ENCODE peak calls at places on chromosomes 3 and 15, in eight cellular contexts. V is GM20000; F is pulmonary artery endothelial cell; N is T follicular helper cell; A is AG09309; E is activated naive CD4-positive, alpha-beta T cell treated with anti-CD3 and anti-CD28 coated beads, Interleukin-2, amount 10 ng/mL, durations not matched to agents 7 days and 5 days; H is stimulated activated CD4-positive, alpha-beta T cell treated with anti-CD3 and anti-CD28 coated beads, Interleukin-2, amount 100 ng/mL, for 24 hours; I is Panc1. G is an unnamed sample.

GRCh38 chr15:47356297-47356696 is 361.0 kb upstream of the SEMA6D start:
- DNase-seq in F (no peak), E (no peak), V (no peak), N (no peak), A (no peak), H (no peak), I (no peak), G (no peak)

GRCh38 chr3:39232859-39233258 is 40.5 kb upstream of the XIRP1 start:
- DNase-seq in V (no peak), N (no peak), H (no peak), F (no peak), I (no peak), E (no peak), A (no peak), G (no peak)

GRCh38 chr3:52873433-52874159 is 23.8 kb downstream of the STIMATE start:
- DNase-seq in E (no peak), N (no peak), V (no peak), F (no peak), H (no peak), I (no peak), A (peak; percentile 67), G (peak; percentile 69)

GRCh38 chr3:188327433-188327832 is 173.5 kb downstream of the LPP start:
- DNase-seq in N (no peak), F (no peak), E (no peak), A (no peak), H (no peak), V (no peak), I (no peak), G (no peak)

GRCh38 chr3:56468184-56469106 is at the start of gene ERC2:
- DNase-seq in H (no peak), E (no peak), I (no peak), V (no peak), A (no peak), F (no peak), N (no peak), G (peak; percentile 38)

GRCh38 chr3:123661973-123662372 is 77.1 kb upstream of the HACD2 start:
- DNase-seq in I (no peak), A (no peak), V (no peak), N (no peak), E (no peak), F (no peak), H (no peak), G (no peak)

GRCh38 chr3:188154758-188155574 is 1.0 kb downstream of the LPP start:
- DNase-seq in E (no peak), F (no peak), A (no peak), H (peak; percentile 16), V (no peak), N (no peak), I (no peak), G (no peak)

GRCh38 chr3:169453256-169454059 is 210.1 kb downstream of the MECOM start:
- DNase-seq in V (no peak), I (no peak), N (no peak), E (no peak), A (no peak), F (no peak), H (no peak), G (no peak)

GRCh38 chr15:99345242-99345641 is 94.0 kb downstream of the LRRC28 start:
- DNase-seq in V (no peak), H (no peak), I (no peak), E (no peak), N (no peak), A (no peak), F (no peak), G (no peak)

GRCh38 chr3:148147896-148148295 is 549.8 kb upstream of the AGTR1 start:
- DNase-seq in F (no peak), I (no peak), N (no peak), A (no peak), E (no peak), V (no peak), H (no peak), G (no peak)

GRCh38 chr3:97804471-97804870 is 17.3 kb upstream of the CRYBG3 start:
- DNase-seq in V (no peak), A (no peak), I (no peak), N (no peak), H (no peak), F (no peak), E (no peak), G (no peak)

GRCh38 chr3:64316971-64317370 is 91.7 kb upstream of the PRICKLE2 start:
- DNase-seq in E (no peak), F (no peak), I (no peak), H (no peak), V (no peak), N (no peak), A (no peak), G (no peak)

GRCh38 chr3:81894598-81894997 is 133.2 kb upstream of the GBE1 start:
- DNase-seq in E (no peak), I (no peak), V (no peak), H (no peak), A (no peak), F (no peak), N (no peak), G (no peak)

GRCh38 chr3:56942523-56942922 is 117.9 kb upstream of the SPATA12 start:
- DNase-seq in N (no peak), F (no peak), E (no peak), I (no peak), H (no peak), A (no peak), V (no peak), G (no peak)

G was measured in H4.